ENCODE peak calls at places on chromosomes 12 and 14, in seven cellular contexts. Y is A549; A is NCI-H510A; U is AG09309; D is NCI-H1105 treated with DMSO at 0.1 percent for 48 hours; G is kidney tubule cell; E is stimulated activated CD4-positive, alpha-beta T cell treated with anti-CD3 and anti-CD28 coated beads, Interleukin-1b, Interleukin-23, amount 100 ng/mL, for 1 hour. S is an unnamed sample.

GRCh38 chr12:91801048-91801447 is 344.6 kb downstream of the BTG1 start:
- DNase-seq in Y (peak; percentile 7), A (no peak), U (no peak), D (no peak), G (no peak), E (no peak), S (no peak)

GRCh38 chr12:100157427-100157821 is 14.8 kb upstream of the BLTP3B start:
- DNase-seq in Y (no peak), A (no peak), U (no peak), D (no peak), G (no peak), E (no peak), S (no peak)

GRCh38 chr12:2613674-2614073 is 181.1 kb upstream of the FKBP4 start:
- DNase-seq in Y (peak; percentile 66), A (no peak), U (peak; percentile 91), D (no peak), G (peak; percentile 95), E (no peak), S (no peak)

GRCh38 chr12:114400925-114401324 is 5.0 kb downstream of the TBX5 start:
- DNase-seq in Y (no peak), A (no peak), U (peak; percentile 67), D (no peak), G (no peak), E (no peak), S (no peak)

GRCh38 chr14:55514819-55515470 is 65.1 kb upstream of the KTN1 start:
- DNase-seq in Y (no peak), A (no peak), U (peak; percentile 24), D (no peak), G (peak; percentile 18), E (no peak), S (no peak)

GRCh38 chr12:90514325-90514724 is 440.7 kb downstream of the CCER1 start:
- DNase-seq in Y (no peak), A (no peak), U (peak; percentile 29), D (no peak), G (no peak), E (no peak), S (no peak)

GRCh38 chr14:103103461-103104388 is 9.2 kb downstream of the EXOC3L4 start:
- DNase-seq in Y (peak; percentile 95), A (peak; percentile 78), U (no peak), D (peak; percentile 70), G (peak; percentile 80), E (no peak), S (peak; percentile 27)

GRCh38 chr14:72699852-72700257 is 194.0 kb downstream of the DPF3 start:
- DNase-seq in Y (peak; percentile 14), A (no peak), U (peak; percentile 87), D (no peak), G (no peak), E (no peak), S (no peak)

GRCh38 chr12:115388139-115388538 is 704.2 kb upstream of the TBX3 start:
- DNase-seq in Y (no peak), A (no peak), U (no peak), D (no peak), G (no peak), E (no peak), S (no peak)

GRCh38 chr12:91877022-91877421 is 268.6 kb downstream of the BTG1 start:
- DNase-seq in Y (no peak), A (peak; percentile 15), U (no peak), D (no peak), G (peak; percentile 43), E (peak; percentile 72), S (no peak)

GRCh38 chr14:100188392-100189030 is 29.1 kb upstream of the DEGS2 start:
- DNase-seq in Y (no peak), A (no peak), U (no peak), D (no peak), G (no peak), E (no peak), S (no peak)

GRCh38 chr12:117033382-117034045 is 65.7 kb downstream of the TESC start:
- DNase-seq in Y (no peak), A (peak; percentile 74), U (no peak), D (peak; percentile 92), G (peak; percentile 3), E (no peak), S (peak; percentile 77)

GRCh38 chr12:80681287-80681686 is 26.1 kb upstream of the MYF6 start:
- DNase-seq in Y (no peak), A (no peak), U (no peak), D (no peak), G (no peak), E (no peak), S (no peak)

GRCh38 chr12:9707864-9708808 is 24.8 kb downstream of the CLECL1 start:
- DNase-seq in Y (peak; percentile 68), A (no peak), U (peak; percentile 8), D (peak; percentile 51), G (peak; percentile 57), E (peak; percentile 22), S (no peak)

GRCh38 chr12:58314610-58315009 is 373.2 kb downstream of the ATP23 start:
- DNase-seq in Y (no peak), A (no peak), U (peak; percentile 29), D (no peak), G (peak; percentile 67), E (no peak), S (no peak)

GRCh38 chr14:32469388-32470160 is 140.5 kb downstream of the AKAP6 start:
- DNase-seq in Y (peak; percentile 55), A (peak; percentile 11), U (no peak), D (peak; percentile 64), G (peak; percentile 62), E (no peak), S (peak; percentile 17)

GRCh38 chr12:128619263-128619662 is 204.5 kb downstream of the SLC15A4 start:
- DNase-seq in Y (no peak), A (no peak), U (no peak), D (no peak), G (no peak), E (no peak), S (no peak)

GRCh38 chr14:70887207-70888150 is 19.8 kb upstream of the PCNX1 start:
- DNase-seq in Y (no peak), A (no peak), U (peak; percentile 57), D (no peak), G (no peak), E (no peak), S (no peak)

GRCh38 chr12:6688543-6688999 is 604 bp downstream of the ZNF384 start:
- DNase-seq in Y (no peak), A (no peak), U (no peak), D (no peak), G (peak; percentile 32), E (no peak), S (peak; percentile 51)

GRCh38 chr12:15334225-15334624 is 11.9 kb downstream of the PTPRO start:
- DNase-seq in Y (no peak), A (no peak), U (no peak), D (no peak), G (no peak), E (no peak), S (no peak)

GRCh38 chr12:13897811-13898210 is 83.6 kb downstream of the GRIN2B start:
- DNase-seq in Y (no peak), A (no peak), U (no peak), D (no peak), G (no peak), E (no peak), S (no peak)

GRCh38 chr12:56261503-56262230 is 3.5 kb upstream of the ANKRD52 start:
- DNase-seq in Y (peak; percentile 95), A (no peak), U (peak; percentile 55), D (no peak), G (peak; percentile 95), E (no peak), S (no peak)

GRCh38 chr14:23580152-23580926 is 1.7 kb upstream of the JPH4 start:
- DNase-seq in Y (no peak), A (no peak), U (no peak), D (no peak), G (no peak), E (no peak), S (no peak)

GRCh38 chr14:92688434-92689375 is 59.7 kb downstream of the LGMN start:
- DNase-seq in Y (no peak), A (no peak), U (no peak), D (no peak), G (no peak), E (no peak), S (no peak)

GRCh38 chr12:51890511-51891171 is 2.7 kb downstream of the ANKRD33 start:
- DNase-seq in Y (no peak), A (no peak), U (no peak), D (no peak), G (no peak), E (no peak), S (no peak)

S was measured in NCI-H187 treated with DMSO at 0.1 percent for 48 hours.